ENCODE peak calls at places on chromosome 14, in seven cellular contexts. V is bronchial epithelial cell; W is CD4-positive, alpha-beta T cell; X is A549; B is mesothelial cell of epicardium; O is NB4; R is astrocyte. H is an unnamed sample.

GRCh38 chr14:72786377-72787350 is 107.2 kb downstream of the DPF3 start:
- DNase-seq in V (no peak), W (no peak), X (no peak), B (no peak), O (no peak), R (no peak), H (no peak)

GRCh38 chr14:31128601-31129526 is 78.7 kb downstream of the HECTD1 start:
- DNase-seq in V (no peak), W (no peak), X (no peak), B (no peak), O (peak), R (no peak), H (no peak)

GRCh38 chr14:91078095-91078737 is 17.8 kb upstream of the RPS6KA5 start:
- DNase-seq in V (no peak), W (no peak), X (no peak), B (no peak), O (no peak), R (no peak), H (no peak)

GRCh38 chr14:20469890-20470858 is 968 bp downstream of the PNP start:
- DNase-seq in V (peak), W (peak), X (peak), B (no peak), O (peak), R (peak), H (no peak)

GRCh38 chr14:101235872-101236221 is 325.4 kb upstream of the DIO3 start:
- DNase-seq in V (no peak), W (peak), X (no peak), B (peak), O (no peak), R (no peak), H (no peak)

GRCh38 chr14:78143489-78144145 is 26.6 kb upstream of the NRXN3 start:
- DNase-seq in V (peak), W (no peak), X (peak), B (no peak), O (peak), R (peak), H (no peak)

GRCh38 chr14:54123836-54124235 is 167.2 kb upstream of the BMP4 start:
- DNase-seq in V (no peak), W (no peak), X (no peak), B (no peak), O (no peak), R (peak), H (no peak)

GRCh38 chr14:64200170-64200569 is 94.0 kb downstream of the ESR2 start:
- DNase-seq in V (no peak), W (no peak), X (no peak), B (no peak), O (no peak), R (no peak), H (no peak)

GRCh38 chr14:106694638-106695393 is 1168.4 kb downstream of the TMEM121 start:
- DNase-seq in V (peak), W (peak), X (no peak), B (no peak), O (peak), R (no peak), H (no peak)

GRCh38 chr14:99407416-99407815 is 73.2 kb downstream of the SETD3 start:
- DNase-seq in V (no peak), W (no peak), X (no peak), B (no peak), O (no peak), R (no peak), H (no peak)

GRCh38 chr14:71856199-71856919 is 75.9 kb upstream of the RGS6 start:
- DNase-seq in V (peak), W (no peak), X (no peak), B (no peak), O (peak), R (no peak), H (no peak)

GRCh38 chr14:93984987-93985410 is 8.6 kb upstream of the ASB2 start:
- DNase-seq in V (peak), W (no peak), X (peak), B (peak), O (peak), R (peak), H (no peak)

GRCh38 chr14:59190372-59190771 is 1.9 kb downstream of the DAAM1 start:
- DNase-seq in V (no peak), W (no peak), X (peak), B (no peak), O (peak), R (no peak), H (no peak)

GRCh38 chr14:95192306-95192705 is 35.0 kb upstream of the DICER1 start:
- DNase-seq in V (no peak), W (no peak), X (no peak), B (no peak), O (no peak), R (no peak), H (no peak)

GRCh38 chr14:95198320-95198719 is 41.0 kb upstream of the DICER1 start:
- DNase-seq in V (no peak), W (no peak), X (no peak), B (no peak), O (no peak), R (no peak), H (no peak)

GRCh38 chr14:95196826-95197497 is 39.6 kb upstream of the DICER1 start:
- DNase-seq in V (no peak), W (no peak), X (no peak), B (no peak), O (no peak), R (no peak), H (no peak)

GRCh38 chr14:95197498-95198010 is 40.2 kb upstream of the DICER1 start:
- DNase-seq in V (peak), W (no peak), X (no peak), B (no peak), O (no peak), R (no peak), H (no peak)

GRCh38 chr14:95195031-95195430 is 37.7 kb upstream of the DICER1 start:
- DNase-seq in V (no peak), W (no peak), X (no peak), B (no peak), O (no peak), R (no peak), H (no peak)
- TF ChIP-seq CTCF in V (no peak), W (no peak), X (no peak), B (no peak), O (no peak), R (no peak), H (no peak)

GRCh38 chr14:74843653-74844052 is 32.3 kb downstream of the PROX2 start:
- DNase-seq in V (no peak), W (no peak), X (no peak), B (no peak), O (no peak), R (peak), H (peak)

GRCh38 chr14:74838141-74838540 is 37.8 kb downstream of the PROX2 start:
- DNase-seq in V (no peak), W (no peak), X (no peak), B (no peak), O (no peak), R (no peak), H (no peak)

GRCh38 chr14:74840603-74841030 is 35.3 kb downstream of the PROX2 start:
- DNase-seq in V (no peak), W (no peak), X (no peak), B (no peak), O (no peak), R (no peak), H (no peak)

GRCh38 chr14:74846168-74846567 is 29.8 kb downstream of the PROX2 start:
- DNase-seq in V (no peak), W (no peak), X (no peak), B (no peak), O (no peak), R (peak), H (no peak)

DNA sequence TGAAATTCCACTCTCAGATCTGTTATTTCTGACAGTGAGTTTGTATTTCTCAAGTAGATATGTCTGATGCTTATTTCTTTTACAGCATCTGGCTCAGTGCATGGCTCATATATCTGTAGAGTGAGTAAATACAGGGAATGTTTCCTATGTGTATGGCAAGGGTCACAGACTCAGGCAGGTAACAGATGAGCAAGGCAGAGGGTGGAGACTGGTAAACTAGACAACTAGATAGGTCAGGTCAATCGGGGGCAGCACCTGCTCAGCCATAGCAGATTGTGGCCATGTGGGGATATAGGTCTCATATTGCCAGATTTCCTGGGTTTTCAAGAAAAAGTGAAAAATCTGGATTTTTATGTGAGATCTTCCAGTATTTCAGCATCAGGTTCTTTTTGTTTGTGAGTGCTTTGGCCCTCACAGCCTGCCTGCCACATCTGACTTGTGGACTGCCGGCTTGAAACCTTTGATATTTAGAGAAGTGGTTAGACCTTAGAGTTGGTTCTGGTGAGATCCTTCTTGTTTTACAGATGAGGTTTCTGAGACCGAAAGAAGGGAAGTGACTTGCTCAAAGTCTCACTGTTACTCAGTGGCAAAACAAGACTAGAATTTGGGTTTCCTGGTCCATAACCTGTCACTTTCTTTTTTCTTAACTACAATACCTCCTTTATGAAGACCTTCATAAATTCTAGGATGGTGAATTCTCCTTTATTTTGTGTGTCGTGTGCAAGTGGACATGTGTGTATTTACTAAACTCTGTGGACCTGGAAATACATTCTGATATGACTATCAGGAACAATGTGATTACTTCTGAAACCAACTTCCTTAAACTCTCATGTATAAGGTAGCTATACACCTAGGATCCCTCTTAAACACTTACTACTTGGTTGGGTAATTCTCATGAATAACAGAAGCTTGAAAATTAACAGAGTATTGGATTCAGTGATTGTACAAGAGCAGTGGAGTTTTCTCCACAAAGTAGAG is 34.4 kb downstream of the PROX2 start:
- DNase-seq in V (no peak), W (no peak), X (no peak), B (no peak), O (peak), R (no peak), H (no peak)
- TF ChIP-seq CTCF in V (no peak), W (no peak), X (no peak), B (no peak), O (no peak), R (no peak), H (no peak)

DNA sequence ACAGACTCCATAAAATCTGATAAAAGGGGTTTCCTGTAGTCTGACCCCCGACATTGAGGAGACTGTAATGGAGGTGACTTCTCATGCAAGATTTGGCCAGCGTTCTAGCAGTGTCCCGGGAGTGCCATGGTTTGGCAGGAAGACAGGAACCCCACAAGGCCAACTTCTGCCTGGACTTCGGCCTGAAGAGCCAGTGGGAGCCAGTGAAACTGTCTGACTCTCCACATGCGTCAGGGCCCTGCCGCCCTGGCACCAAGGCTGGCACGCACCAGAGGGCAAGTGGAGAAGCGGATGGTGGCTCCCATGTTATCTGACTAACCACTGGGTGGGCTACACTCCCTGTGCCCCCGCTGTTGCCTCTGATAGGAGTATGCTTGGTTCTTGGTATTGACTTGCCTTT is 70.5 kb downstream of the TMEM260 start:
- DNase-seq in V (no peak), W (no peak), X (no peak), B (no peak), O (no peak), R (no peak), H (peak)
- TF ChIP-seq CTCF in V (no peak), W (no peak), X (no peak), B (no peak), O (no peak), R (no peak), H (no peak)

GRCh38 chr14:92946847-92947545 is 24.0 kb downstream of the CHGA start:
- DNase-seq in V (no peak), W (no peak), X (no peak), B (no peak), O (no peak), R (no peak), H (no peak)
- TF ChIP-seq CTCF in V (no peak), W (no peak), X (no peak), B (no peak), O (no peak), R (no peak), H (no peak)

GRCh38 chr14:24349742-24350141 is 10.0 kb upstream of the RIPK3 start:
- DNase-seq in V (no peak), W (no peak), X (no peak), B (no peak), O (no peak), R (no peak), H (no peak)

GRCh38 chr14:24348186-24348585 is 8.4 kb upstream of the RIPK3 start:
- DNase-seq in V (peak), W (no peak), X (no peak), B (no peak), O (no peak), R (no peak), H (no peak)

GRCh38 chr14:24355009-24355408 is 13.0 kb upstream of the NFATC4 start:
- DNase-seq in V (no peak), W (no peak), X (no peak), B (no peak), O (no peak), R (no peak), H (no peak)

GRCh38 chr14:24353551-24354529 is 14.0 kb upstream of the RIPK3 start:
- DNase-seq in V (peak), W (no peak), X (no peak), B (no peak), O (no peak), R (peak), H (no peak)

GRCh38 chr14:24351517-24351916 is 11.7 kb upstream of the RIPK3 start:
- DNase-seq in V (peak), W (no peak), X (no peak), B (no peak), O (no peak), R (no peak), H (no peak)
- TF ChIP-seq CTCF in V (no peak), W (no peak), X (no peak), B (no peak), O (no peak), R (no peak), H (no peak)

DNA sequence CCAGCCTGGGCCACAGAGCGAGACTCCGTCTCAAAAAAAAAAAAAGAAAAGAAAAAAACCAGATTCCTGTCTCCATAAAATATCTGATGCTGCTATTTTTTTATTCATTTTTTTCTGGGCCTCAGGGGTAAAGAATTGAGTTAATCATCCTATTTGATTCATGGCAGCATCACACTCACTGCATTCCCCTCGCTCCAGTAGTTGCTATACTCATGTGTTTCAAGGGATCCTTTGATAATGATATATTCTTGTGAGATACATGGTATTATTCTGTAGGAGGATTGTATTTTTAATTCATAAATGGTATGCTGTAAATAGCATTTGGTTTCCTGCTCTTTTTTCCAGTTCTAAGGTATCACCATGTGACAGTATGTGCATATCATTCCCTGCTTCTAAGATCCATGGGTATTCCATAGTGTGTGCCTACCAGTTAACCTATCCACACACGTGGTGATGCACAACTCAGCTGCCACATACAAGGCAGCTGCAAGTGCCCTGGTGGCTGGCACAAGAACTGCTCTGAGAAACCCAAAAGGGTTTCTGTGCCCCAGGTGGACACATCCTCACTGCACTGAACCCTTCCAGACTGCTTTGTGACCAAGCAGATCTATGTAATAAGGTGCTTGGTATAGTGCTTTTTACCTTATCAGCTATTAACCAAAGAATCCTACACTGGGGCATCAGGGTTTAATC is 74.7 kb downstream of the ZFP36L1 start:
- DNase-seq in V (no peak), W (no peak), X (peak), B (no peak), O (no peak), R (no peak), H (no peak)
- TF ChIP-seq CTCF in V (peak), W (peak), X (peak), B (peak), O (no peak), R (peak), H (no peak)

GRCh38 chr14:92558319-92558718 is 44.7 kb downstream of the RIN3 start:
- DNase-seq in V (no peak), W (no peak), X (no peak), B (no peak), O (no peak), R (no peak), H (no peak)
- TF ChIP-seq CTCF in V (no peak), W (no peak), X (no peak), B (no peak), O (no peak), R (no peak), H (no peak)

GRCh38 chr14:103880334-103880985 is 33.1 kb upstream of the PPP1R13B start:
- DNase-seq in V (peak), W (peak), X (peak), B (no peak), O (no peak), R (peak), H (peak)

GRCh38 chr14:103880986-103881926 is 33.9 kb upstream of the PPP1R13B start:
- DNase-seq in V (no peak), W (no peak), X (no peak), B (no peak), O (no peak), R (no peak), H (no peak)

GRCh38 chr14:103879118-103879569 is 31.8 kb upstream of the PPP1R13B start:
- DNase-seq in V (no peak), W (no peak), X (no peak), B (no peak), O (no peak), R (no peak), H (no peak)

GRCh38 chr14:103879570-103880333 is 32.4 kb upstream of the PPP1R13B start:
- DNase-seq in V (peak), W (no peak), X (peak), B (no peak), O (no peak), R (peak), H (no peak)

GRCh38 chr14:103878180-103878579 is 30.8 kb upstream of the PPP1R13B start:
- DNase-seq in V (no peak), W (no peak), X (no peak), B (no peak), O (no peak), R (no peak), H (no peak)
- TF ChIP-seq CTCF in V (no peak), W (no peak), X (no peak), B (no peak), O (no peak), R (no peak), H (no peak)

GRCh38 chr14:95200404-95200803 is 43.1 kb upstream of the DICER1 start:
- DNase-seq in V (no peak), W (no peak), X (no peak), B (no peak), O (no peak), R (no peak), H (no peak)

GRCh38 chr14:95190857-95191256 is 33.5 kb upstream of the DICER1 start:
- DNase-seq in V (no peak), W (no peak), X (no peak), B (no peak), O (no peak), R (no peak), H (no peak)

GRCh38 chr14:95191445-95192199 is 34.3 kb upstream of the DICER1 start:
- DNase-seq in V (no peak), W (no peak), X (no peak), B (no peak), O (no peak), R (no peak), H (no peak)

GRCh38 chr14:95199298-95199983 is 42.1 kb upstream of the DICER1 start:
- DNase-seq in V (no peak), W (no peak), X (no peak), B (no peak), O (no peak), R (no peak), H (no peak)

DNA sequence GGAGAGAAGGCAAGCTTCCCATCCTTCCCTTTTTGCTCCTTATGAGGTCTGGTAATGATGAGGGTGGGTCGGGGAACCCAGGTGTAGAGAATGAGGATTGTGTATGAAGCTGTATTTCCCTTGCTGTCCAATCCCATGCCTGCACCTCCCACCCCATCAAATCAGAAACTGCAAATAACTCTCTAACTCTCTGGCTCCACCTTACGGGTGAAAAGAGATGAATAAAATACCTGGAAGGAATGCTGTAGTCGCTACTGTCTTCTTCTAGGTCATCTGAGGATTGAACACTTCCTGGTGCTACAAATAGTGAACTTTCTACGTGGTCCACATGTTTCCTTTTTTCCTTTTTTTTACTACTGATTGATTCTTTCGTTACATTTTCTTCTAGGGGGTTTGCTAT is 38.9 kb upstream of the DICER1 start:
- DNase-seq in V (no peak), W (no peak), X (peak), B (no peak), O (peak), R (no peak), H (no peak)
- TF ChIP-seq CTCF in V (peak), W (peak), X (no peak), B (no peak), O (peak), R (no peak), H (peak)

DNA sequence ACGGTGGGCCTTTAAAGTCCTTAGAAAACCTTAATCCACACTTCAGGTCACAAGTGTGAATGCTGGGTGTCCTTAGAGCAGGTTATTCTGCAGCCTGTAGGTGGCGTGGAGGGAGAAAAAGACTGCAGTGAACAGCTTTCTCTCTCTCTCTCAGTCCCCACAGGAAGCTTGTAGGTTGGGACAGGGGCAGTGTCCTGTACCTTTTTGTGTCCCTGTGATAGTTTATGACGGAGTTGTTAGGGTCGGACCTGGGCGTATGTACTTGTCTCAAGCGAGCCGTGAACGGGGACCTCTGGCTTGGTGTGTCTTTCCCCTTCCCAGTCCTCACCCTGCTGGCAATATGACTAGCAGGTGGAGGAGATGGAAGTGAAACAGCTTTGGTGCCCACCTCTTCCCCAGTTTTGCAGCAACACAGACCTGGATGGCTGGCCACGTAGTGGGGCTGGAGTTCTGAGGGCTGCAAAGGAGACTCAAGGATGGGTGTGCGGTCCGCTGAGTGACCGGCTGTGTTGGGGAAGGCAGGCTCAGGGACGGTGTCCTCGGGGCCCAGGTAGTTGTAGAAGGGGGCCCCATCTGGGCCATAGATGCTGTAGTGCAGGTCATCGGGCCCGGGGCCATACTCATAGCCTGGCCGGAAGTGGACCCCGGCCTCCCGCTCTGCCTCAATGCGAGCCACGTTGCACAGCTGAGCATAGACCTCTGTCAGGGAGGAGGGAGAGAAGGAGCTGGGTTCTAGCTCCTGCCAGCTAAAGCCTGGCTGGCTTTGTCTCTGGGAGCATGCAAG is 8.9 kb downstream of the ISCA2 start:
- DNase-seq in V (peak), W (no peak), X (peak), B (no peak), O (peak), R (no peak), H (peak)
- TF ChIP-seq CTCF in V (peak), W (no peak), X (peak), B (peak), O (peak), R (peak), H (peak)